ENCODE peak calls at places on chromosomes 4 and X, in seven cellular contexts. Y is cardiac muscle cell; X is psoas muscle; L is IMR-90; T is astrocyte; A is CD4-positive, alpha-beta T cell; W is SK-N-SH. Q is an unnamed sample.

GRCh38 chr4:31089815-31090214 is 369.6 kb downstream of the PCDH7 start:
- DNase-seq in Y (peak), X (no peak), L (peak), T (peak), A (no peak), W (no peak), Q (no peak)

GRCh38 chr4:88880501-88881226 is 176.3 kb downstream of the FAM13A start:
- DNase-seq in Y (no peak), X (no peak), L (no peak), T (no peak), A (no peak), W (no peak), Q (no peak)

GRCh38 chr4:86594559-86595425 is 677 bp downstream of the PTPN13 start:
- DNase-seq in Y (peak), X (peak), L (peak), T (peak), A (no peak), W (peak), Q (peak)

GRCh38 chr4:38366451-38366850 is 297.5 kb upstream of the KLF3 start:
- DNase-seq in Y (peak), X (no peak), L (no peak), T (peak), A (no peak), W (no peak), Q (peak)

GRCh38 chr4:138056541-138056940 is 185.6 kb downstream of the SLC7A11 start:
- DNase-seq in Y (no peak), X (no peak), L (no peak), T (no peak), A (no peak), W (no peak), Q (no peak)

GRCh38 chr4:185210102-185210981 is 944 bp downstream of the SNX25 start:
- DNase-seq in Y (peak), X (peak), L (peak), T (peak), A (peak), W (peak), Q (no peak)

GRCh38 chr4:88522702-88523324 is 763 bp downstream of the PYURF start:
- DNase-seq in Y (peak), X (peak), L (peak), T (no peak), A (no peak), W (peak), Q (peak)

GRCh38 chr4:3736290-3736689 is 29.9 kb upstream of the ADRA2C start:
- DNase-seq in Y (no peak), X (no peak), L (no peak), T (no peak), A (no peak), W (no peak), Q (no peak)

GRCh38 chr4:791866-792630 is 33.9 kb downstream of the CPLX1 start:
- DNase-seq in Y (peak), X (no peak), L (no peak), T (no peak), A (no peak), W (no peak), Q (no peak)

GRCh38 chr4:52038109-52038912 is at the start of gene SGCB:
- DNase-seq in Y (peak), X (peak), L (peak), T (peak), A (peak), W (peak), Q (no peak)

GRCh38 chrX:45622538-45622937 is 421.9 kb upstream of the DIPK2B start:
- DNase-seq in Y (no peak), X (no peak), L (peak), T (peak), A (no peak), W (no peak), Q (no peak)

GRCh38 chr4:98510757-98511517 is 147.5 kb downstream of the TSPAN5 start:
- DNase-seq in Y (peak), X (no peak), L (peak), T (peak), A (no peak), W (no peak), Q (no peak)

GRCh38 chrX:290476-291166 is 9.4 kb downstream of the PLCXD1 start:
- DNase-seq in Y (no peak), X (no peak), L (no peak), T (no peak), A (no peak), W (no peak), Q (no peak)

GRCh38 chr4:18419780-18420179 is 398.2 kb upstream of the LCORL start:
- DNase-seq in Y (no peak), X (no peak), L (no peak), T (no peak), A (no peak), W (no peak), Q (no peak)

GRCh38 chr4:94671113-94671512 is 86.6 kb upstream of the BMPR1B start:
- DNase-seq in Y (no peak), X (no peak), L (no peak), T (no peak), A (no peak), W (no peak), Q (no peak)
- H3K27ac ChIP-seq in Y (peak), X (no peak), L (no peak), T (no peak), A (no peak), W (no peak), Q (no peak)

GRCh38 chr4:6272863-6273660 is 3.4 kb downstream of the WFS1 start:
- DNase-seq in Y (peak), X (peak), L (peak), T (peak), A (no peak), W (peak), Q (no peak)
- H3K27ac ChIP-seq in Y (no peak), X (no peak), L (peak), T (peak), A (no peak), W (peak), Q (peak)

GRCh38 chrX:154420402-154420756 is 8.1 kb upstream of the ATP6AP1 start:
- DNase-seq in Y (no peak), X (no peak), L (no peak), T (no peak), A (no peak), W (no peak), Q (no peak)
- H3K27ac ChIP-seq in Y (no peak), X (peak), L (no peak), T (no peak), A (no peak), W (peak), Q (no peak)

DNA sequence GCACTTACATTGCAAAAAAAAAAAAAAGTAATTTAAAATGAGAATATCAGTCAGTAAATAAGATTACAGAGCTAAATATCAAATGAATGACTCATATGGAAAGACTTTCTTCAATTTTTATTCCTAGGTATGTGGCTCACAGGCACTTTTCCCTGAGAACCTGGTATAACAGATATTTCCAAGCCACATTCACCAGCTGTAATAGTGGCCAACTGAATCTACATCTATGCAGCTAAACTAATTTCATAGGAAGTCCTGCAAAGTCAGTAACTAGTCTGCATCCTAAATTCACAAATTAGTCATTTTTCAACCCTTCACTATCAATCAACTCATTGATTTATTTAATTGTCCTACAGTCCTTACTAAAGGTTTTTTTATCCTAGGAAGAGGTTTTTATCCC is 5.6 kb downstream of the PDE5A start:
- DNase-seq in Y (peak), X (no peak), L (peak), T (peak), A (no peak), W (no peak), Q (no peak)
- H3K27ac ChIP-seq in Y (no peak), X (no peak), L (peak), T (no peak), A (no peak), W (no peak), Q (peak)

DNA sequence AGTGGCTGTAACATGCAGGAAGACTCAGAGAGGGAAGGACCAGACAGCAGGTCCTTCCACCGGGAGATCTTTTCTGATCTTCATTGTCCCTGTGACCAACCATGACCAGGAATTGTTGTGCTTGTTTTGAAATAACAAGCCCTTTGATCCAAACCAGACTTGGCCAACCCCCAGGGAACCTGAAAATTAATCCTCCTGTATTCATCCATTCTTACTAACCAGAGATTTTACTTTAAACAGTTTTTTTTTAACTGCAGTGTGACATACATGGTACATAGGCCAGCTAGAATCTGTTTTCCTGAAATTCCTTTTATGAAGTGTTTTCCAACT is 4.0 kb downstream of the WFS1 start:
- DNase-seq in Y (no peak), X (no peak), L (no peak), T (no peak), A (no peak), W (no peak), Q (no peak)
- H3K27ac ChIP-seq in Y (no peak), X (no peak), L (peak), T (no peak), A (no peak), W (peak), Q (peak)

Q was measured in coronary artery.